ENCODE peak calls at places on chromosomes 7 and 10, in six cellular contexts. Y, M, V, Z, F and S are unnamed samples.

GRCh38 chr7:2201686-2202360 is 30.9 kb downstream of the MAD1L1 start:
- DNase-seq in V (no peak), Y (no peak), F (no peak), Z (no peak), M (no peak), S (no peak)

GRCh38 chr7:16301251-16301650 is 120.1 kb downstream of the CRPPA start:
- DNase-seq in Y (no peak), Z (no peak), V (no peak), F (no peak), M (no peak), S (no peak)

GRCh38 chr10:61821153-61821552 is 80.3 kb upstream of the ARID5B start:
- DNase-seq in F (no peak), Z (no peak), M (no peak), V (no peak), Y (no peak), S (no peak)

GRCh38 chr7:20219446-20220292 is 2.5 kb upstream of the MACC1 start:
- DNase-seq in V (peak; percentile 34), Y (peak; percentile 84), M (no peak), F (peak; percentile 99), Z (peak; percentile 99), S (no peak)

GRCh38 chr7:127437772-127438330 is 45.3 kb upstream of the ZNF800 start:
- DNase-seq in Z (no peak), V (no peak), F (no peak), Y (no peak), M (no peak), S (no peak)

GRCh38 chr10:96400465-96400864 is 41.7 kb upstream of the OPALIN start:
- DNase-seq in M (no peak), F (no peak), Y (no peak), Z (no peak), V (no peak), S (no peak)

GRCh38 chr7:27094304-27095049 is 1.3 kb downstream of the HOXA1 start:
- DNase-seq in M (no peak), Y (no peak), Z (no peak), F (no peak), V (no peak), S (no peak)

GRCh38 chr10:132986978-132987377 is 44.6 kb upstream of the CFAP46 start:
- DNase-seq in Y (no peak), M (no peak), Z (no peak), V (no peak), F (no peak), S (no peak)

GRCh38 chr10:15103513-15103912 is 6.4 kb downstream of the RPP38 start:
- DNase-seq in F (no peak), Z (no peak), M (no peak), Y (no peak), V (no peak), S (no peak)

GRCh38 chr10:70267161-70267933 is 16.5 kb downstream of the NPFFR1 start:
- DNase-seq in Z (no peak), Y (peak; percentile 34), V (peak; percentile 79), M (peak; percentile 73), F (no peak), S (no peak)

GRCh38 chr7:5237286-5237685 is 45.5 kb upstream of the SLC29A4 start:
- DNase-seq in Z (no peak), Y (no peak), V (no peak), M (no peak), F (no peak), S (no peak)

GRCh38 chr7:18570890-18571478 is 75.4 kb downstream of the HDAC9 start:
- DNase-seq in Z (no peak), V (no peak), Y (no peak), M (peak; percentile 31), F (peak; percentile 13), S (no peak)

GRCh38 chr10:97816609-97817008 is 33.0 kb upstream of the GOLGA7B start:
- DNase-seq in M (no peak), F (no peak), Y (no peak), Z (no peak), V (no peak), S (no peak)

GRCh38 chr7:93228302-93228701 is 2.0 kb upstream of the HEPACAM2 start:
- DNase-seq in F (peak; percentile 56), Y (peak; percentile 73), V (no peak), Z (peak; percentile 31), M (peak; percentile 50), S (no peak)

GRCh38 chr7:52648903-52649302 is 386.5 kb upstream of the POM121L12 start:
- DNase-seq in Z (no peak), V (no peak), F (no peak), Y (no peak), M (no peak), S (no peak)

DNA sequence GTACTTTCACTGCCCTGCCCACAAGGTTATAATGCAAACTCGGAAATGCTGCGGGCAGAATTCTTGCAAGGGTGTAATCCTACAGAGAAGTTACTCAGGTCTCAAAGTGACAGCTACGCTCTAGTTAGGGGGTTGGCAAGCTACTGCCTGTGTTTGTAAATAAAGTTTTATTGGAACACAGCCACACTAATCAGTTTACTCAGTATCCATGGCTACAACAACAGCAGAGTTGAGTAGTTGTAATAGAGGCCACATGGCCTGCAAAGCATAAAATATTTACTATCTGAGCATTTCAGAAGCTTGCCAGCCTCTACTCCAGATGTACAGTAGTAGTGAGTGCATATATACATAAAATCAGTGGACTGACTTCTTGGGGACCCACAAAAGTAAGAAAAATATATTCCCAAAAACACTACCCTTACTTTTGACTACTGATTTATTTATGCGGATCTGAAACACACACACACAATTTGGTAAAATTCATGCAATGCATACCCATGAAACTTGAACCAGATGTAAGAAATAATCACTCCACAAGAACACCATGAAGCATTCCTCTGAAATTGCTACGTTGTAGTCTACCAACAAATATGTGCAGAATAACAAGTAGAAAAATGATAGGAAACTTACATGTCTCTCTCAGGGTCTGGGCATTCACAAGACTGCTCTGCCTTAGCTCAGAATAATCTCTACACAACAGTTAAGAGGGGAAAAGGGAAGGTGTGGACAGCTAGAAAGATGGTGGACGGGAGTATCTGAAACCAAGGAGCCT is 52.9 kb downstream of the SMURF1 start:
- DNase-seq in V (no peak), M (no peak), F (no peak), Y (peak; percentile 30), Z (no peak), S (no peak)
- TF ChIP-seq ATF3 in V (no peak), M (no peak), F (no peak), Y (no peak), Z (no peak), S (no peak)

GRCh38 chr10:52319926-52320325 is 5.8 kb downstream of the DKK1 start:
- DNase-seq in F (no peak), Z (no peak), Y (no peak), M (no peak), V (no peak), S (no peak)

GRCh38 chr10:52318822-52319464 is 4.9 kb downstream of the DKK1 start:
- DNase-seq in M (peak; percentile 93), F (peak; percentile 69), V (no peak), Z (no peak), Y (no peak), S (no peak)

GRCh38 chr10:52326382-52326781 is 12.3 kb downstream of the DKK1 start:
- DNase-seq in Z (no peak), M (no peak), Y (no peak), V (no peak), F (no peak), S (no peak)

GRCh38 chr10:52322323-52322722 is 8.2 kb downstream of the DKK1 start:
- DNase-seq in Y (no peak), F (no peak), Z (no peak), M (no peak), V (no peak), S (no peak)

GRCh38 chr10:52322941-52323340 is 8.9 kb downstream of the DKK1 start:
- DNase-seq in F (no peak), M (no peak), Y (no peak), Z (no peak), V (no peak), S (no peak)
- TF ChIP-seq ATF3 in F (no peak), M (no peak), Y (no peak), Z (no peak), V (no peak), S (no peak)

GRCh38 chr10:103930881-103931280 is 12.9 kb upstream of the STN1 start:
- DNase-seq in Y (no peak), Z (no peak), F (no peak), M (no peak), V (no peak), S (no peak)

GRCh38 chr10:103929396-103929921 is 11.5 kb upstream of the STN1 start:
- DNase-seq in F (no peak), V (no peak), Y (no peak), M (no peak), Z (no peak), S (no peak)

GRCh38 chr10:103931603-103932002 is 13.6 kb upstream of the STN1 start:
- DNase-seq in Z (no peak), V (no peak), F (no peak), Y (no peak), M (no peak), S (no peak)

GRCh38 chr10:103928784-103929183 is 10.8 kb upstream of the STN1 start:
- DNase-seq in V (no peak), M (no peak), Z (no peak), F (no peak), Y (no peak), S (no peak)

DNA sequence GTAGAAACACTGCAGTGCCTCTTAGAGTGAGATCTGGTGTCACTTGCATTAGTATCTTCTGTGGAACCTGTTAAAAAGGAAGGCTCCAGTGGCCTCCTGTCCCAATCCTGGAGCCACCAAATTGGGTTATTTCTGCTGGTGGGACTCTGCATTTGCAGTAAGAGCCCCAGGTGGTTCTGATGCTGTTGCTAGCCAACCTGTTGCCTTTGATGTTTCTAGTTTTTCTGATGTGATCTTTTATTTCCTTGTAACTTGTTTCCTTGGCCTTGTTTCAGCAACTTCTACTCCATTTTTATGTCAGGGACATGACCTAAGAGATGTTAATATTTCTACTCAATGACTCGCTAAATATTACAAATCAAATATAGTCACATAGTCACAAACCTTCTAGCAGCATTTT is 12.5 kb upstream of the STN1 start:
- DNase-seq in Z (no peak), M (no peak), Y (no peak), V (no peak), F (no peak), S (no peak)
- TF ChIP-seq ATF3 in Z (no peak), M (no peak), Y (no peak), V (no peak), F (no peak), S (no peak)

GRCh38 chr7:25752967-25753791 is 398.8 kb upstream of the NFE2L3 start:
- DNase-seq in Z (no peak), F (no peak), V (peak; percentile 19), M (no peak), Y (no peak), S (no peak)

GRCh38 chr7:25752169-25752568 is 399.8 kb upstream of the NFE2L3 start:
- DNase-seq in Y (no peak), Z (no peak), M (no peak), F (no peak), V (no peak), S (no peak)

GRCh38 chr7:25754333-25754732 is 397.7 kb upstream of the NFE2L3 start:
- DNase-seq in F (no peak), M (no peak), Z (no peak), Y (no peak), V (no peak), S (no peak)

GRCh38 chr7:25754751-25755150 is 397.2 kb upstream of the NFE2L3 start:
- DNase-seq in V (no peak), Z (no peak), F (no peak), M (no peak), Y (no peak), S (no peak)

DNA sequence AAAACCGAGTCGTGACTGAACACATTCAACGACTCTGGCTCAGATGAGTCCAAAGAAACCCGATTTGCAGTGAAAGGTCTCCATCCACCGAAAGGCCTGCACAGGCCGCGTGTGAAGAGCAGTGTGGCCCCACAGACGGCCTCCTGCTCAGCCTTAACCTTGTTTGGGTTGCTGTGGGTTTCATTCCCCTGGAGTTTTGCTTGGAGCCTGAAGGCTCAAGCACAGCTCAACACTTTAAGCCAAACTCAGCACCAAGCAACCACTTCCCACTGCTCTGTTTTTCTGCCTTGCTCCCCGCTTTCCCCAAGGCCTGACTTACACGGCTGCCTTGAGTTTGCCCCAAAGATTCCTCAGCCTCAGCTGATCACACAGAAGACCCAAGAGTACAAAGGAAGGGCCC is 398.2 kb upstream of the NFE2L3 start:
- DNase-seq in M (no peak), Z (no peak), F (no peak), V (no peak), Y (no peak), S (no peak)
- TF ChIP-seq ATF3 in M (no peak), Z (no peak), F (no peak), V (no peak), Y (no peak), S (no peak)